ENCODE peak calls at places on chromosomes 11 and 22, in four cellular contexts. A is HL-60, T is K562, D is GM12878. V is an unnamed sample.

GRCh38 chr11:282171-282570 is 4.0 kb downstream of the NLRP6 start:
- DNase-seq in D (no peak), T (no peak), A (no peak), V (no peak)

GRCh38 chr11:126082251-126083109 is 19.8 kb upstream of the CDON start:
- DNase-seq in D (no peak), A (no peak), T (no peak), V (no peak)

GRCh38 chr11:77140231-77140959 is 12.3 kb downstream of the MYO7A start:
- DNase-seq in D (no peak), A (peak), T (no peak), V (no peak)

GRCh38 chr11:65793144-65793581 is 6.3 kb downstream of the OVOL1 start:
- DNase-seq in D (no peak), T (no peak), A (no peak), V (no peak)

GRCh38 chr11:119092880-119093665 is 8.4 kb downstream of the HMBS start:
- DNase-seq in T (peak), D (no peak), A (no peak), V (no peak)

GRCh38 chr11:26709057-26709456 is 12.8 kb downstream of the SLC5A12 start:
- DNase-seq in A (no peak), D (no peak), T (no peak), V (no peak)

GRCh38 chr22:36311386-36312085 is 58.6 kb downstream of the APOL1 start:
- DNase-seq in A (no peak), T (no peak), D (no peak), V (no peak)

GRCh38 chr11:34136420-34136819 is 31.0 kb downstream of the NAT10 start:
- DNase-seq in T (no peak), D (no peak), A (no peak), V (no peak)

GRCh38 chr11:123478352-123478986 is 48.4 kb downstream of the GRAMD1B start:
- DNase-seq in A (peak), D (peak), T (peak), V (no peak)

GRCh38 chr11:122229078-122229477 is 113.1 kb upstream of the BLID start:
- DNase-seq in D (no peak), T (no peak), A (no peak), V (no peak)

GRCh38 chr22:26673485-26673884 is 16.1 kb downstream of the MIAT start:
- DNase-seq in D (no peak), T (peak), A (no peak), V (no peak)

GRCh38 chr11:47466701-47467250 is 17.8 kb upstream of the RAPSN start:
- DNase-seq in D (no peak), T (no peak), A (no peak), V (no peak)

GRCh38 chr11:12288934-12289666 is 88.3 kb upstream of the PARVA start:
- DNase-seq in T (no peak), A (no peak), D (no peak), V (no peak)

GRCh38 chr22:46754110-46754799 is 8.2 kb upstream of the TBC1D22A start:
- DNase-seq in A (peak), T (peak), D (no peak), V (no peak)

GRCh38 chr11:113587318-113587739 is 112.1 kb upstream of the DRD2 start:
- DNase-seq in T (peak), A (no peak), D (no peak), V (no peak)

GRCh38 chr22:46528121-46528610 is 9.3 kb downstream of the CELSR1 start:
- DNase-seq in A (peak), T (peak), D (no peak), V (no peak)

GRCh38 chr11:42812408-42812807 is 499.4 kb upstream of the API5 start:
- DNase-seq in A (no peak), D (no peak), T (no peak), V (no peak)

GRCh38 chr11:41954034-41954433 is 494.6 kb upstream of the LRRC4C start:
- DNase-seq in D (no peak), T (no peak), A (no peak), V (no peak)

GRCh38 chr11:42555197-42555596 is 756.6 kb upstream of the API5 start:
- DNase-seq in D (no peak), T (no peak), A (no peak), V (no peak)

GRCh38 chr11:47272706-47273105 is 2.8 kb downstream of the MADD start:
- DNase-seq in D (no peak), A (no peak), T (peak), V (no peak)

GRCh38 chr22:23523746-23524145 is 56.3 kb downstream of the IGLL1 start:
- DNase-seq in A (no peak), D (no peak), T (no peak), V (no peak)
- TF ChIP-seq SPI1 in A (no peak), D (no peak), T (no peak), V (no peak)

GRCh38 chr22:42272431-42273004 is 2.1 kb upstream of the TCF20 start:
- DNase-seq in D (no peak), T (no peak), A (peak), V (no peak)

GRCh38 chr22:42275176-42275575 is 4.7 kb upstream of the TCF20 start:
- DNase-seq in D (no peak), T (no peak), A (no peak), V (no peak)

GRCh38 chr22:42275970-42276369 is 5.5 kb upstream of the TCF20 start:
- DNase-seq in T (no peak), A (no peak), D (no peak), V (no peak)

GRCh38 chr22:42271906-42272305 is 1.5 kb upstream of the TCF20 start:
- DNase-seq in T (no peak), A (no peak), D (no peak), V (no peak)

DNA sequence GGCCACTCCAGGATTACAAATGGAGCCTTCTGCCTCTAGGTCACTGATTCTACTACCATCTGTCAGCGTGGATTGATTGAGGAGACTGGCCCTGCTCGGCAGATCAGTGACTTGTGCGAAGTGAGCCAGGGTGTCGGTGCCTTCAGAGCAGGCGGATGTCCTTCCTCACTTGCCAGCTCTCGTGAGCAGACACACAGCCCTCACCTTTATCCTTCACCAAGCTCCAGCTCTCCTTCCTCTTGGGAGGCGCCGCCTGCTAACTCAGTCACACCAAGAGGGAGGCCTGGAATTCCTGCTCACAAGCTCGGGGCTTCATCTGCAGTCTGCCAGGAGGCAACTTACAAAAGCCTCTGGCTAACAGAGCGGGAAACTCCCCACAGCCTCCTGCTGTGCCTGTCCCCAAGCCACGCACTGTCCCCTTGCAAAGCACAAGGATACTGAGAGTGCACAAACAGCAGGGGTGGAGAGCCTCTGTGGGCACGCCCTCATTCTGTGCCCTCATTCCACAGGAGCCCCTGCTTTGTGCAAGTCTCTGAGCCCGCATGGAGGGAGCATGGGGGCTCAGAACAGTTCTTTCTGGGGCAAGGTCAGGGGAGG is 3.5 kb upstream of the TCF20 start:
- DNase-seq in A (no peak), T (no peak), D (no peak), V (no peak)
- TF ChIP-seq SPI1 in A (no peak), T (no peak), D (no peak), V (no peak)

DNA sequence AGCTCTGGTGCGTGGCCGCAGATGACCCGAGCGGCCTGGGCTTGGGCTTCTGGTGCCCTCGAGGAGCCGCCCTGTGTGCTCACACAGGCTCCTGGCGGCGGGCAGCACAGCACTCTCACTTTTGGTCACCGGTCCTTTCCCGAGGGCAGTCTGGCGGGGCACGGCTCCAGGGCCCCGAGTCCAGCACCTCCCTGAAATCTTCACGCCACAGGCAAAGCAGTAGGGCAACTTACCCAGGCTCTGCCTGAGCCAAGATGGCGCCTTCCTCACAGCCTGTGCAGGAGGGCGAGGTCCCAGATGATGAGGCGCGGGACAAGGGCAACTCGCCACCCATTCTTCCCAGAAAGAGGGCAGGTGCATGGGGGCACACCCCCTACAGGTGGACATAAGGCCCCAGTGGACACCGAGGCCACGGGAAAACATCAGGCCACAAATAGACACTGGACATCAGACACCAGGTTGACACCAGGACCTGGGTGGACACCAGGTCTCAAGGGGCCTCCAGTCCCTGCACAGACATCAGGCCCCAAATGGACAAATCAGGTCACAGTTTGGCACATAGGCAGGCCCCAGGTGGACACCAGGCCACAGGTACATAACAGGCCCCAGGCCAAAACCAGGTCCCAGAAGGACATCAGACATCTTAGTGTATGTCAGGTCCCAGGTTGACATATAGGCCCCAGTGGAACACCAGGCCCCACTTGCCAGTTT is 57.6 kb upstream of the SEPTIN5 start:
- DNase-seq in A (no peak), T (no peak), D (no peak), V (no peak)
- TF ChIP-seq SPI1 in A (no peak), T (no peak), D (no peak), V (no peak)

GRCh38 chr11:111086058-111086457 is 159.5 kb upstream of the POU2AF2 start:
- DNase-seq in D (no peak), A (no peak), T (no peak), V (no peak)
- TF ChIP-seq SPI1 in D (no peak), A (no peak), T (no peak), V (no peak)

GRCh38 chr11:73314121-73314948 is 6.3 kb downstream of the ARHGEF17 start:
- DNase-seq in D (no peak), A (peak), T (peak), V (no peak)
- TF ChIP-seq SPI1 in D (no peak), A (no peak), T (no peak), V (no peak)

GRCh38 chr11:110989734-110990133 is 255.8 kb upstream of the POU2AF2 start:
- DNase-seq in T (no peak), A (peak), D (no peak), V (no peak)
- TF ChIP-seq SPI1 in T (no peak), A (no peak), D (no peak), V (no peak)

GRCh38 chr11:9600651-9601040 is 27.2 kb downstream of the WEE1 start:
- DNase-seq in T (no peak), D (peak), A (no peak), V (no peak)
- TF ChIP-seq SPI1 in T (no peak), D (peak), A (no peak), V (peak)

GRCh38 chr11:7609015-7609414 is 64.3 kb downstream of the CYB5R2 start:
- DNase-seq in T (no peak), D (no peak), A (no peak), V (no peak)
- TF ChIP-seq SPI1 in T (no peak), D (no peak), A (no peak), V (no peak)

DNA sequence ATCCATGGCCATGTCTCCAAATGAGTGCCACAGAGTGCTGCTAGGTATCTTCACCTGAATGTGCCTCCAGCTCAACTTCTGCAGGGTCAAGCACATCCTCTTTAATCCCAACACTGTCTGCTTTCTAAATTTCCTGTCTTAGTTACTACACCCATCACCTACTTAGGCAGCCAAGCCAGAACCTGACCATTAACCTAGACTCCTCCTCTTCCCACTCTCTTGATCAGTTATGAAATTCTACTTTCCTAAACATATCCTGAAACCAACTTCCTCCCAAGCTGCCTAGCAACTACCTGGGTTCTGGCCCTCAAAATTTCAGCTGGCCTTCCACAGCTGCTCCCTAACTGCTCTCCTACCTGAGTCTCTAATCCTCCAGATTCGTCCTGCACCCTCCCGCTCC is 22.7 kb downstream of the CADM1 start:
- DNase-seq in D (no peak), A (no peak), T (no peak), V (no peak)
- TF ChIP-seq SPI1 in D (no peak), A (no peak), T (no peak), V (no peak)

V was measured in GM12891.